ENCODE peak calls at places on chromosome 20, in five cellular contexts. M is astrocyte, S is upper lobe of right lung, B is coronary artery, V is nephron progenitor cell. L is an unnamed sample.

GRCh38 chr20:2756056-2756611 is 44.3 kb downstream of the CPXM1 start:
- DNase-seq in S (no peak), V (peak), M (no peak), B (no peak), L (no peak)

GRCh38 chr20:20816969-20817368 is 104.5 kb upstream of the RALGAPA2 start:
- DNase-seq in V (no peak), M (no peak), S (no peak), B (no peak), L (no peak)

GRCh38 chr20:50278684-50279531 is 88.3 kb downstream of the CEBPB start:
- DNase-seq in V (no peak), B (peak), S (peak), M (no peak), L (peak)

GRCh38 chr20:3887870-3888614 is 1.1 kb upstream of the PANK2 start:
- DNase-seq in B (no peak), M (peak), V (no peak), S (no peak), L (no peak)

GRCh38 chr20:49384437-49385434 is 97.7 kb downstream of the KCNB1 start:
- DNase-seq in M (no peak), B (peak), V (peak), S (peak), L (peak)

GRCh38 chr20:23246682-23247664 is 103.6 kb upstream of the NXT1 start:
- DNase-seq in M (no peak), V (no peak), B (peak), S (no peak), L (peak)

GRCh38 chr20:59908855-59909254 is 24.6 kb downstream of the SYCP2 start:
- DNase-seq in V (no peak), M (no peak), B (no peak), S (no peak), L (no peak)

GRCh38 chr20:23058240-23058639 is 8.8 kb upstream of the THBD start:
- DNase-seq in S (no peak), M (no peak), V (no peak), B (no peak), L (no peak)

GRCh38 chr20:23568320-23569011 is at the start of gene CST9L:
- DNase-seq in V (peak), B (peak), S (peak), M (no peak), L (no peak)

GRCh38 chr20:55880361-55880760 is 125.0 kb downstream of the CBLN4 start:
- DNase-seq in V (no peak), S (no peak), B (no peak), M (no peak), L (no peak)

GRCh38 chr20:34515484-34516037 is 661 bp upstream of the DYNLRB1 start:
- DNase-seq in M (peak), V (peak), S (peak), B (no peak), L (peak)

GRCh38 chr20:20894280-20894679 is 181.8 kb upstream of the RALGAPA2 start:
- DNase-seq in S (no peak), V (no peak), M (no peak), B (no peak), L (no peak)

GRCh38 chr20:61678437-61678836 is 387.2 kb downstream of the TAF4 start:
- DNase-seq in S (no peak), B (no peak), M (no peak), V (no peak), L (no peak)

GRCh38 chr20:61674688-61675087 is 391.0 kb downstream of the TAF4 start:
- DNase-seq in B (no peak), S (no peak), V (no peak), M (no peak), L (no peak)

GRCh38 chr20:61680096-61680495 is 385.6 kb downstream of the TAF4 start:
- DNase-seq in S (no peak), M (no peak), B (no peak), V (no peak), L (no peak)

GRCh38 chr20:61679473-61679872 is 386.2 kb downstream of the TAF4 start:
- DNase-seq in B (no peak), S (no peak), V (no peak), M (no peak), L (no peak)

DNA sequence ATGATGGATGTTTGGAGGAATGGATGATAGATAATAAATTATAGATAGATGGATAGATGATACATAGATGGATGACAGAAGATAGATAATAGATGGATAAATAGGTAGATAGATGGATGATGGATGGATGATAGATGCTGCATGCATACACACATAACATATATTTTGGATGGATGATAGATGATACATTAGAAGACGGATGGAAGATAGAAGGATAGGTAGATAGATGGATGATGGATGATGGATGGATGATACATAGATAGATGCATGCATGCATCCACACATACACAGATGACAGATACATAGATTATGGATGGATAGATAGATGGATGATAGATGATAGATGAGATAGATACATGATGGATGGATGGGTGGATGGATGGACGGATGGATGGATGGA is 387.8 kb downstream of the TAF4 start:
- DNase-seq in V (no peak), M (no peak), B (no peak), S (no peak), L (no peak)
- TF ChIP-seq CTCF in V (no peak), M (no peak), B (no peak), S (no peak), L (no peak)

DNA sequence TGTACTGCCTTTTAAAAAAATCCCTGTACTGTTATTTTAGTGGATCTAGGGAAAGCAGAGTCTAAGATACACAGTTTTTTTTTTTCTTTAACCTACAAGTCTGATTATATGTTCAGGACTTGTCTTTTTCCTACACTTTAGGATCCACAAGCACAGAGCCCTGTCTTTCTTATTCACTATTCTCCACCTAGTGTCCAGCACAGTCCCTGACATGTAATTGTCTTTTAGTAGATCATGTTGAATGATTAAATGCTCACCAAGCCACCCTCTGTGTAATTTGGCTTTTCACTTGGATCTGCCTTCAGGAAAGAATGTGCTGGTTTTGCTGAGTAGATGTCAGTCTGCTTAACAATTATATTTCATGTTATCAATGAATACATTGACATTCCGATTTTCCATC is 35.8 kb upstream of the YWHAB start:
- DNase-seq in S (no peak), M (no peak), V (no peak), B (no peak), L (no peak)
- TF ChIP-seq CTCF in S (no peak), M (no peak), V (no peak), B (no peak), L (no peak)

DNA sequence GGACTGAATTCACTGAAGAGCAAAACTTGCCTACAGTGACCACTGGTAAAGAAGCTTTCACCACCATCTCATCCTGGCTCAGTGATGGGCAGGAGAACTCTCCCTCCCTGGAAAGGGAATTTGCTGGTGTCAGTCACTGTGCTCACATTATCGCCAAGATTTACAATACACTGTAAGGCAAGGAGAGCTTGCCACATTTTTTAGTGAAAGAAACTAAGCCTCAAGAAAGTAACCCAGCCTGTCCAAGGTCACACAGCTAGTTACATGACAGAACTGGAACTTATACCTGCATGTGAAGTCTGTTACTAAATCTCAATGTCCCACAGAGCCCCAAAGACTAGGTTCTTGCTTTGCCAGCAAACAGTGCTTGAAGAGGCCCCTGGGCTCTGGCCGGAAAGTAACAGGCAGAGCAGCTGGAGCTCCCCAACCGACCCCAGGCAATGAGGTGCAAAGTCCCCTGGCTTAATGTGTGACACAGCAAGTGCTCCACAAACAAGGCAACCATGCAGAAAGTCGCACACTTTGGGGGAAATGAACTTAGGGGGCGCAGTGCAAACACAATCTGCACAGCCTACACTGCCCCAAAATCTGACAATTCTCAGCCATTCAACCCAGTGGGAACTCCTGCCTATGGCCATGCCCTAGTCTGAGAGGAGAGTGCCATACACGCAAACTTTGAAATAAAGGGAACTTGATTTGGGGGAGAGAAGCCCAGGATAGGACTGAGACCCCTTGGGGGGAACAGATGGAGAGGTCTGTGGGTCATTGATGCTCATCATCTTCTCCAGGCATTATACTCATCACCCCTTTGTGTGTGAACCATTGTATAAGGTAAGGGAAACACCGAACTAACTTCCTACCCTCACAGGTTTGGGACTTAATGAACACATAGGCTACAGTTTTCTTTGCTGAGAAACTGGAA is 1.9 kb downstream of the BCL2L1 start:
- DNase-seq in V (no peak), B (no peak), S (no peak), M (no peak), L (no peak)
- TF ChIP-seq CTCF in V (no peak), B (no peak), S (no peak), M (no peak), L (no peak)

GRCh38 chr20:1588869-1589460 is 30.8 kb downstream of the SIRPB1 start:
- DNase-seq in M (no peak), B (no peak), S (no peak), V (no peak), L (no peak)
- TF ChIP-seq CTCF in M (no peak), B (no peak), S (no peak), V (no peak), L (no peak)

GRCh38 chr20:25669826-25670422 is 26.7 kb downstream of the ZNF337 start:
- DNase-seq in V (no peak), M (peak), B (no peak), S (no peak), L (no peak)
- TF ChIP-seq CTCF in V (no peak), M (no peak), B (no peak), S (no peak), L (no peak)

L was measured in uterus.